ENCODE peak calls at places on chromosome 2, in eight cellular contexts. E, B, F, T, V, N, D and W are unnamed samples.

GRCh38 chr2:168210898-168211570 is 36.4 kb downstream of the STK39 start:
- DNase-seq in E (peak; percentile 97), B (no peak), F (peak; percentile 68), T (no peak), V (peak; percentile 34), N (no peak), D (no peak), W (no peak)

GRCh38 chr2:137924019-137924418 is 40.3 kb upstream of the HNMT start:
- DNase-seq in E (no peak), B (no peak), F (peak; percentile 57), T (no peak), V (no peak), N (peak; percentile 45), D (no peak), W (no peak)

GRCh38 chr2:138275881-138276280 is 225.7 kb upstream of the SPOPL start:
- DNase-seq in E (peak; percentile 29), B (no peak), F (no peak), T (no peak), V (peak; percentile 26), N (no peak), D (no peak), W (no peak)

GRCh38 chr2:232927793-232928563 is 57.9 kb downstream of the SNORC start:
- DNase-seq in E (no peak), B (no peak), F (no peak), T (no peak), V (no peak), N (no peak), D (no peak), W (no peak)

GRCh38 chr2:86211033-86211795 is 12.0 kb downstream of the MRPL35 start:
- DNase-seq in E (no peak), B (peak; percentile 86), F (no peak), T (no peak), V (no peak), N (no peak), D (no peak), W (no peak)

GRCh38 chr2:37984589-37984988 is 59.5 kb downstream of the RMDN2 start:
- DNase-seq in E (peak; percentile 5), B (no peak), F (no peak), T (no peak), V (no peak), N (no peak), D (no peak), W (no peak)

GRCh38 chr2:27701676-27702075 is 38.0 kb downstream of the SLC4A1AP start:
- DNase-seq in E (peak; percentile 57), B (peak; percentile 26), F (no peak), T (no peak), V (peak; percentile 32), N (no peak), D (no peak), W (no peak)

GRCh38 chr2:239569401-239570090 is 168.7 kb upstream of the HDAC4 start:
- DNase-seq in E (no peak), B (no peak), F (no peak), T (no peak), V (no peak), N (no peak), D (no peak), W (no peak)

GRCh38 chr2:150178591-150178990 is 308.9 kb downstream of the RND3 start:
- DNase-seq in E (no peak), B (no peak), F (no peak), T (no peak), V (no peak), N (no peak), D (no peak), W (no peak)

GRCh38 chr2:213148572-213149331 is 2.7 kb downstream of the IKZF2 start:
- DNase-seq in E (no peak), B (no peak), F (no peak), T (no peak), V (no peak), N (no peak), D (no peak), W (no peak)

GRCh38 chr2:84424152-84424551 is 34.9 kb downstream of the SUCLG1 start:
- DNase-seq in E (no peak), B (no peak), F (peak; percentile 25), T (no peak), V (no peak), N (no peak), D (no peak), W (no peak)

GRCh38 chr2:157927155-157927554 is 51.0 kb upstream of the ACVR1 start:
- DNase-seq in E (no peak), B (no peak), F (no peak), T (no peak), V (no peak), N (no peak), D (no peak), W (no peak)

GRCh38 chr2:73297151-73297559 is 3.8 kb upstream of the EGR4 start:
- DNase-seq in E (no peak), B (no peak), F (no peak), T (no peak), V (peak; percentile 25), N (no peak), D (no peak), W (no peak)

GRCh38 chr2:235091421-235091820 is 139.6 kb downstream of the SH3BP4 start:
- DNase-seq in E (no peak), B (no peak), F (no peak), T (no peak), V (no peak), N (no peak), D (no peak), W (no peak)

GRCh38 chr2:1976725-1977416 is 232.6 kb upstream of the PXDN start:
- DNase-seq in E (no peak), B (no peak), F (no peak), T (no peak), V (no peak), N (no peak), D (no peak), W (no peak)

GRCh38 chr2:26786207-26787023 is 559 bp downstream of the CENPA start:
- DNase-seq in E (no peak), B (no peak), F (peak; percentile 15), T (no peak), V (no peak), N (peak; percentile 41), D (no peak), W (peak; percentile 67)

GRCh38 chr2:138034536-138034935 is 70.3 kb downstream of the HNMT start:
- DNase-seq in E (no peak), B (no peak), F (no peak), T (no peak), V (no peak), N (no peak), D (no peak), W (no peak)

GRCh38 chr2:158688722-158689121 is 106.4 kb upstream of the DAPL1 start:
- DNase-seq in E (no peak), B (no peak), F (no peak), T (no peak), V (no peak), N (no peak), D (no peak), W (no peak)

GRCh38 chr2:168072626-168073303 is 174.6 kb downstream of the STK39 start:
- DNase-seq in E (no peak), B (no peak), F (no peak), T (no peak), V (no peak), N (no peak), D (no peak), W (no peak)

GRCh38 chr2:14492920-14493503 is 139.5 kb upstream of the LRATD1 start:
- DNase-seq in E (peak; percentile 91), B (no peak), F (peak; percentile 2), T (no peak), V (no peak), N (no peak), D (no peak), W (no peak)

DNA sequence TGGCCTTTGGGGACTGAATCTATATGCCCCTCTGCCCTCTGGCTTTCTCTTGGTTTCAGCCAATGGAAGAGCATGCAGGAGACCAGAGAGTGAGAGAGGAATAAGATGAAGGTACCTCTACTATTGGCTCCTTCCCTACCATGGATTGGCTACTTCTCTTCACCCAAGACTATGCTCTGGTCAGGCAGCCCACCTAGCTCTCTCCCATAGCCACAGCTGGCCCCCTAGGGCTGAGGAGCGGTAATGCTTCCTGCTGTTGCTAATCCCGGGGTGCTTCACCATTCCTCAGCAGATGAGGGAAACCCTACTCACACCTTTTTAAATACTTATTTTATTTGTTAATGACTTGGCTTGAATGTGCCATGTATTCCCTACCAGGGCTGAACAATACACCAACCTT is 142.4 kb downstream of the MREG start:
- DNase-seq in E (no peak), B (no peak), F (no peak), T (no peak), V (no peak), N (no peak), D (no peak), W (no peak)
- TF ChIP-seq CTCF in E (peak; percentile 17), B (no peak), F (peak; percentile 40), T (peak; percentile 20), V (no peak), N (peak; percentile 31), D (no peak), W (peak; percentile 60)

GRCh38 chr2:130963849-130964793 is 127.4 kb downstream of the ARHGEF4 start:
- DNase-seq in E (peak; percentile 10), B (peak; percentile 47), F (no peak), T (no peak), V (no peak), N (no peak), D (no peak), W (peak; percentile 13)
- H3K4me3 ChIP-seq in E (no peak overlapping the region), B (no peak overlapping the region), F (no peak overlapping the region), T (peak overlapping the region; percentile 58), V (no peak overlapping the region), N (no peak overlapping the region), D (peak overlapping the region; percentile 49), W (no peak overlapping the region)

GRCh38 chr2:46131-46470 is 204 bp downstream of the FAM110C start:
- DNase-seq in E (no peak), B (no peak), F (no peak), T (no peak), V (no peak), N (no peak), D (no peak), W (no peak)
- H3K27me3 ChIP-seq in E (peaks cover 15% of the 10 kb centered on the region), B (no peaks in the 10 kb centered on the region), F (no peaks in the 10 kb centered on the region), T (peaks cover 71% of the 10 kb centered on the region), V (no peaks in the 10 kb centered on the region), N (no peaks in the 10 kb centered on the region), D (peaks cover 33% of the 10 kb centered on the region), W (no peaks in the 10 kb centered on the region)

DNA sequence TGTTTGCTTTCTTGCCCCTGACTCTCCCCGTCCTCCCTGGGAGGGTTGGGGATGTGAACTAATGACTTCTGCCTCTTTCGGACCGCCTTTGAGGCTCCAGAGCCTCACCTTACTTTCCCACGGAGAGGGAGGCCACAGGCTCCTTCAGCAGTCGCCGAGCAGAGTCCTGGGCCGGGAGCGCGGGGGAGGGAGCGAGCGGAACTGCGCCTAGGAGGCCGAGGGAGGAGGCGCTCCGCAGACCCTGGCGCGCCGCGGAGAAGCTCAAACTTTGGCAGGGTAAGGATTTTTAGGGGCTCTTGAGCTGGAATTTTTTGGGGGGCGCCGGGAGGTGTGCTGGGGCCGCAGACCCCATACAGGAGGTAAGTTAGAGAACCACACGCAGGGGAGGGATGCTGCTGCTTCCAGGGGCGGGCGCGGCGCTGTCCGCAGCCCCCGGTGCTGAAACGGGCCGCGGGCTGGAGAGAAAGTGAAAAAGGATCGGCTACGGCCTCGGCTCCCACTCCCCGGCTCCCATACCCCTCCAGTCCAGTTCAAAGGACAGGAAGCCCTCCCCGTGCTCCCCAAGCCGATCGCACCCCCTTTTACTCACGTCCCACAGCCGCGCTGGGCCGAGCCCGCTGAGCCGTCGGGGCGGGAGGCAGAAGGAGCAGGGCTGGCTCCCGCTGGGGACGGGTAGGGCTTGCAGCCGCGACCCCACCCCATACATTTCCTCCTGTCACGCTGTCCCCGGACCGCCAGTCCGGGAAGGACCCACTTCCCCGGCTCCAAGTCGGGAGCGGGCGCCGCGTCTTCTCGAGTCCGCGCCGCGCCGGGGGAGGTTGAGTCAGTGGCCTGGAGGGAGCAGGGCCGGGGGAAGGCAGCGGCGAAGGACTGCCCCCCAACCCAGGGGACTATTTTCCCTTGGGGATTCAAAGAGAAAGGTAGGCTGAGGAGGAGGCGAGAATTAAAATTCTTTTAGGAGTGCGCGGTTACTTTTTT is at the start of gene CNGA3:
- DNase-seq in E (peak; percentile 10), B (peak; percentile 9), F (peak; percentile 11), T (peak; percentile 18), V (no peak), N (no peak), D (no peak), W (no peak)
- TF ChIP-seq CTCF in E (no peak), B (no peak), F (no peak), T (no peak), V (no peak), N (no peak), D (no peak), W (no peak)